ENCODE peak calls at places on chromosomes 2 and 18, in nine cellular contexts. O is immature natural killer cell; Y is caudate nucleus; W is WTC11; J is CD8-positive, alpha-beta T cell; E is myocyte; C is NCI-H2029; N is HCT116; Q is A549. Z is an unnamed sample.

GRCh38 chr2:149561309-149561926 is 26.2 kb downstream of the MMADHC start:
- DNase-seq in C (no peak), E (peak), W (no peak), Q (no peak), J (no peak), O (peak), Y (no peak), N (no peak), Z (peak)

GRCh38 chr18:35344736-35345459 is 678 bp upstream of the ZNF24 start:
- DNase-seq in O (no peak), Y (peak), Q (no peak), N (no peak), J (no peak), E (no peak), C (no peak), W (no peak), Z (no peak)

GRCh38 chr2:224033601-224034000 is 5.5 kb downstream of the SERPINE2 start:
- DNase-seq in E (no peak), Y (no peak), Q (no peak), J (no peak), C (no peak), O (no peak), N (no peak), W (no peak), Z (no peak)

GRCh38 chr2:220857371-220857770 is 714.7 kb downstream of the EPHA4 start:
- DNase-seq in J (no peak), E (no peak), Q (no peak), O (no peak), C (no peak), N (no peak), Y (no peak), W (no peak), Z (no peak)

GRCh38 chr2:204012081-204012653 is 75.6 kb downstream of the ICOS start:
- DNase-seq in E (no peak), O (no peak), Q (no peak), J (no peak), C (no peak), Y (no peak), N (no peak), W (no peak), Z (no peak)

GRCh38 chr2:127631184-127631996 is 14.6 kb upstream of the GPR17 start:
- DNase-seq in W (no peak), O (no peak), E (no peak), Y (no peak), N (no peak), C (no peak), Q (no peak), J (no peak), Z (no peak)

GRCh38 chr2:131045286-131045924 is 47.9 kb downstream of the FAM168B start:
- DNase-seq in Q (no peak), C (no peak), E (peak), O (no peak), J (no peak), Y (no peak), N (no peak), W (no peak), Z (no peak)

GRCh38 chr2:231642631-231643493 is 50.2 kb downstream of the TEX44 start:
- DNase-seq in W (peak), N (peak), J (no peak), Y (no peak), C (no peak), Q (peak), E (peak), O (no peak), Z (peak)

GRCh38 chr2:229997565-229997964 is 71.2 kb downstream of the SLC16A14 start:
- DNase-seq in O (no peak), E (no peak), C (no peak), W (no peak), J (no peak), Y (no peak), N (no peak), Q (no peak), Z (no peak)

GRCh38 chr2:26245810-26246209 is 1.1 kb downstream of the HADHB start:
- DNase-seq in W (no peak), C (no peak), Y (no peak), Q (no peak), J (no peak), N (no peak), E (no peak), O (no peak), Z (peak)

GRCh38 chr2:236731767-236732580 is 162.3 kb downstream of the ACKR3 start:
- DNase-seq in W (no peak), N (no peak), O (no peak), E (peak), C (no peak), J (no peak), Y (no peak), Q (peak), Z (peak)

GRCh38 chr2:226609361-226609760 is 190.3 kb downstream of the IRS1 start:
- DNase-seq in O (no peak), Q (no peak), Y (no peak), J (no peak), E (peak), C (no peak), W (no peak), N (no peak), Z (no peak)

GRCh38 chr18:8329186-8329771 is 280.0 kb upstream of the RAB12 start:
- DNase-seq in O (no peak), Y (no peak), N (no peak), C (no peak), Q (no peak), W (no peak), J (no peak), E (peak), Z (no peak)

GRCh38 chr2:100554788-100555407 is 7.9 kb upstream of the PDCL3 start:
- DNase-seq in Q (no peak), N (no peak), Y (no peak), J (no peak), O (no peak), C (no peak), E (no peak), W (no peak), Z (no peak)

GRCh38 chr2:227106845-227107759 is 56.9 kb downstream of the COL4A4 start:
- DNase-seq in Y (peak), C (peak), O (peak), W (peak), J (no peak), N (peak), Q (peak), E (peak), Z (peak)

GRCh38 chr18:23824235-23824634 is 135.0 kb downstream of the LAMA3 start:
- DNase-seq in C (no peak), O (no peak), N (no peak), Q (no peak), Y (no peak), J (no peak), E (peak), W (no peak), Z (no peak)

GRCh38 chr18:386950-387349 is 113.6 kb downstream of the COLEC12 start:
- DNase-seq in Y (no peak), E (no peak), O (no peak), N (no peak), W (no peak), Q (no peak), C (no peak), J (no peak), Z (no peak)

GRCh38 chr2:95390272-95390880 is 12.1 kb upstream of the FAHD2A start:
- DNase-seq in C (no peak), J (no peak), O (no peak), W (no peak), Y (no peak), N (no peak), E (no peak), Q (no peak), Z (no peak)

GRCh38 chr2:148875387-148876051 is 492 bp downstream of the KIF5C start:
- DNase-seq in W (no peak), Q (no peak), O (no peak), J (no peak), N (no peak), E (no peak), C (no peak), Y (peak), Z (no peak)

GRCh38 chr2:27954771-27955384 is 64.3 kb downstream of the BABAM2 start:
- DNase-seq in C (no peak), E (peak), Q (peak), O (peak), Y (no peak), W (no peak), J (no peak), N (no peak), Z (peak)

GRCh38 chr2:121429119-121429903 is 101.4 kb upstream of the RNU4ATAC start:
- DNase-seq in Y (no peak), E (no peak), N (no peak), J (no peak), O (no peak), Q (no peak), W (no peak), C (no peak), Z (no peak)

GRCh38 chr2:12720181-12720580 is 3.4 kb downstream of the TRIB2 start:
- DNase-seq in W (no peak), O (no peak), Q (no peak), Y (no peak), E (no peak), N (no peak), C (no peak), J (no peak), Z (no peak)

GRCh38 chr2:170928036-170928823 is 823 bp upstream of the GORASP2 start:
- DNase-seq in O (no peak), Y (no peak), E (peak), C (peak), W (peak), N (no peak), Q (peak), J (no peak), Z (no peak)